ENCODE peak calls at places on chromosome 15, in five cellular contexts. One of them, this sample, is unnamed.

GRCh38 chr15:65829150-65829764 is 37.2 kb upstream of the DENND4A start:
- DNase-seq in OCI-M1: peak
- DNase-seq in A673: peak
- DNase-seq in nucleus accumbens: no peak
- DNase-seq in globus pallidus: no peak
- DNase-seq in this sample: peak

GRCh38 chr15:101025116-101025885 is 106.1 kb downstream of the LRRK1 start:
- DNase-seq in nucleus accumbens: no peak
- DNase-seq in OCI-M1: no peak
- DNase-seq in globus pallidus: no peak
- DNase-seq in A673: no peak
- DNase-seq in this sample: no peak

GRCh38 chr15:59549826-59550225 is 61.8 kb upstream of the GCNT3 start:
- DNase-seq in nucleus accumbens: no peak
- DNase-seq in globus pallidus: no peak
- DNase-seq in A673: no peak
- DNase-seq in OCI-M1: no peak
- DNase-seq in this sample: no peak

GRCh38 chr15:92053727-92054316 is 200.3 kb downstream of the SLCO3A1 start:
- DNase-seq in nucleus accumbens: no peak
- DNase-seq in A673: no peak
- DNase-seq in globus pallidus: no peak
- DNase-seq in OCI-M1: no peak
- DNase-seq in this sample: no peak

GRCh38 chr15:83515171-83515570 is 68.0 kb downstream of the SH3GL3 start:
- DNase-seq in nucleus accumbens: no peak
- DNase-seq in globus pallidus: no peak
- DNase-seq in OCI-M1: no peak
- DNase-seq in A673: no peak
- DNase-seq in this sample: no peak

GRCh38 chr15:36814085-36814484 is 234.7 kb downstream of the CDIN1 start:
- DNase-seq in A673: no peak
- DNase-seq in nucleus accumbens: no peak
- DNase-seq in globus pallidus: no peak
- DNase-seq in OCI-M1: no peak
- DNase-seq in this sample: peak

GRCh38 chr15:93899817-93900216 is 331.5 kb upstream of the MCTP2 start:
- DNase-seq in A673: no peak
- DNase-seq in OCI-M1: no peak
- DNase-seq in nucleus accumbens: no peak
- DNase-seq in globus pallidus: no peak
- DNase-seq in this sample: no peak

GRCh38 chr15:66912001-66912400 is 153.4 kb upstream of the SMAD3 start:
- DNase-seq in A673: no peak
- DNase-seq in nucleus accumbens: no peak
- DNase-seq in globus pallidus: peak
- DNase-seq in OCI-M1: peak
- DNase-seq in this sample: no peak

GRCh38 chr15:35723852-35724251 is 177.9 kb upstream of the DPH6 start:
- DNase-seq in OCI-M1: no peak
- DNase-seq in nucleus accumbens: no peak
- DNase-seq in A673: no peak
- DNase-seq in globus pallidus: no peak
- DNase-seq in this sample: no peak

GRCh38 chr15:44713006-44713966 is 2.0 kb downstream of the B2M start:
- DNase-seq in globus pallidus: no peak
- DNase-seq in A673: peak
- DNase-seq in nucleus accumbens: no peak
- DNase-seq in OCI-M1: peak
- DNase-seq in this sample: peak

GRCh38 chr15:45320581-45320980 is 57.8 kb downstream of the GATM start:
- DNase-seq in nucleus accumbens: no peak
- DNase-seq in OCI-M1: no peak
- DNase-seq in A673: no peak
- DNase-seq in globus pallidus: no peak
- DNase-seq in this sample: no peak

GRCh38 chr15:25527118-25527517 is 88.3 kb upstream of the UBE3A start:
- DNase-seq in A673: no peak
- DNase-seq in OCI-M1: no peak
- DNase-seq in nucleus accumbens: no peak
- DNase-seq in globus pallidus: no peak
- DNase-seq in this sample: no peak

GRCh38 chr15:75091814-75092213 is 68.4 kb downstream of the PPCDC start:
- DNase-seq in OCI-M1: no peak
- DNase-seq in globus pallidus: no peak
- DNase-seq in A673: no peak
- DNase-seq in nucleus accumbens: no peak
- DNase-seq in this sample: no peak

GRCh38 chr15:41860049-41860828 is 21.6 kb downstream of the PLA2G4B start:
- DNase-seq in A673: no peak
- DNase-seq in nucleus accumbens: no peak
- DNase-seq in OCI-M1: peak
- DNase-seq in globus pallidus: no peak
- DNase-seq in this sample: no peak

GRCh38 chr15:33064878-33065277 is 129.6 kb downstream of the FMN1 start:
- DNase-seq in nucleus accumbens: no peak
- DNase-seq in A673: no peak
- DNase-seq in OCI-M1: no peak
- DNase-seq in globus pallidus: no peak
- DNase-seq in this sample: peak

GRCh38 chr15:58524247-58524646 is 92.5 kb downstream of the LIPC start:
- DNase-seq in nucleus accumbens: no peak
- DNase-seq in globus pallidus: no peak
- DNase-seq in A673: no peak
- DNase-seq in OCI-M1: no peak
- DNase-seq in this sample: no peak

GRCh38 chr15:26805470-26805869 is 32.6 kb upstream of the GABRB3 start:
- DNase-seq in globus pallidus: no peak
- DNase-seq in A673: no peak
- DNase-seq in nucleus accumbens: no peak
- DNase-seq in OCI-M1: no peak
- DNase-seq in this sample: peak

GRCh38 chr15:96225642-96226259 is 104.7 kb upstream of the NR2F2 start:
- DNase-seq in nucleus accumbens: no peak
- DNase-seq in OCI-M1: no peak
- DNase-seq in globus pallidus: no peak
- DNase-seq in A673: no peak
- DNase-seq in this sample: no peak

GRCh38 chr15:28935316-28935715 is 49.5 kb downstream of the APBA2 start:
- DNase-seq in OCI-M1: peak
- DNase-seq in A673: no peak
- DNase-seq in globus pallidus: no peak
- DNase-seq in nucleus accumbens: no peak
- DNase-seq in this sample: no peak

GRCh38 chr15:41341519-41341918 is 8.8 kb downstream of the NUSAP1 start:
- DNase-seq in A673: no peak
- DNase-seq in nucleus accumbens: no peak
- DNase-seq in OCI-M1: no peak
- DNase-seq in globus pallidus: no peak
- DNase-seq in this sample: no peak

GRCh38 chr15:80832676-80833075 is 53.5 kb downstream of the CEMIP start:
- DNase-seq in OCI-M1: no peak
- DNase-seq in globus pallidus: no peak
- DNase-seq in nucleus accumbens: no peak
- DNase-seq in A673: no peak
- DNase-seq in this sample: peak

GRCh38 chr15:46848704-46849103 is 868.6 kb upstream of the SEMA6D start:
- DNase-seq in nucleus accumbens: no peak
- DNase-seq in OCI-M1: no peak
- DNase-seq in A673: no peak
- DNase-seq in globus pallidus: no peak
- DNase-seq in this sample: peak

GRCh38 chr15:74406992-74407705 is 26.6 kb downstream of the SEMA7A start:
- DNase-seq in globus pallidus: no peak
- DNase-seq in nucleus accumbens: no peak
- DNase-seq in OCI-M1: peak
- DNase-seq in A673: peak
- DNase-seq in this sample: peak

GRCh38 chr15:65869954-65870871 is 922 bp downstream of the RAB11A start:
- DNase-seq in nucleus accumbens: no peak
- DNase-seq in globus pallidus: peak
- DNase-seq in A673: peak
- DNase-seq in OCI-M1: peak
- DNase-seq in this sample: peak

GRCh38 chr15:88740356-88740755 is 62.9 kb upstream of the ACAN start:
- DNase-seq in globus pallidus: no peak
- DNase-seq in OCI-M1: no peak
- DNase-seq in A673: no peak
- DNase-seq in nucleus accumbens: no peak
- DNase-seq in this sample: no peak

GRCh38 chr15:69956417-69956816 is 141.3 kb downstream of the TLE3 start:
- DNase-seq in nucleus accumbens: no peak
- DNase-seq in globus pallidus: no peak
- DNase-seq in OCI-M1: no peak
- DNase-seq in A673: no peak
- DNase-seq in this sample: no peak

GRCh38 chr15:28022961-28023360 is 76.2 kb downstream of the OCA2 start:
- DNase-seq in OCI-M1: no peak
- DNase-seq in A673: no peak
- DNase-seq in globus pallidus: no peak
- DNase-seq in nucleus accumbens: no peak
- DNase-seq in this sample: no peak

GRCh38 chr15:51751687-51752683 is 588 bp downstream of the TMOD2 start:
- DNase-seq in nucleus accumbens: peak
- DNase-seq in A673: peak
- DNase-seq in globus pallidus: peak
- DNase-seq in OCI-M1: no peak
- DNase-seq in this sample: peak

GRCh38 chr15:77026501-77027110 is 31.7 kb downstream of the PSTPIP1 start:
- DNase-seq in nucleus accumbens: no peak
- DNase-seq in globus pallidus: no peak
- DNase-seq in A673: no peak
- DNase-seq in OCI-M1: no peak
- DNase-seq in this sample: no peak

GRCh38 chr15:45121706-45122417 is 7.7 kb downstream of the DUOXA2 start:
- DNase-seq in globus pallidus: no peak
- DNase-seq in nucleus accumbens: no peak
- DNase-seq in A673: no peak
- DNase-seq in OCI-M1: no peak
- DNase-seq in this sample: no peak

GRCh38 chr15:29470311-29470710 is 200.7 kb upstream of the NSMCE3 start:
- DNase-seq in nucleus accumbens: no peak
- DNase-seq in globus pallidus: no peak
- DNase-seq in OCI-M1: no peak
- DNase-seq in A673: no peak
- DNase-seq in this sample: peak